ENCODE peak calls at places on chromosomes 7 and 10, in four cellular contexts. F, L, V and D are unnamed samples. For H3K27me3, the result is how much of the 10 kb centered on the place peaks cover.

GRCh38 chr10:48523212-48523819 is 81.6 kb downstream of the ARHGAP22 start:
- DNase-seq in F (no peak), V (peak), L (peak), D (peak)

GRCh38 chr10:99457808-99458207 is 27.4 kb upstream of the GOT1 start:
- DNase-seq in L (no peak), F (no peak), V (peak), D (no peak)

GRCh38 chr10:100100651-100101525 is 19.2 kb upstream of the CPN1 start:
- DNase-seq in V (peak), F (no peak), L (no peak), D (peak)

GRCh38 chr10:13437026-13437555 is 89.0 kb upstream of the SEPHS1 start:
- DNase-seq in L (no peak), F (no peak), V (no peak), D (no peak)

GRCh38 chr7:131431289-131431688 is 103.6 kb downstream of the MKLN1 start:
- DNase-seq in V (peak), L (peak), F (no peak), D (peak)

GRCh38 chr10:129870926-129871660 is 93.0 kb downstream of the EBF3 start:
- DNase-seq in F (no peak), L (no peak), V (no peak), D (peak)

GRCh38 chr7:128017880-128018845 is 13.1 kb downstream of the LRRC4 start:
- DNase-seq in L (no peak), V (peak), F (no peak), D (peak)

GRCh38 chr7:138967159-138967558 is 14.0 kb downstream of the KIAA1549 start:
- DNase-seq in V (no peak), F (no peak), L (no peak), D (no peak)

GRCh38 chr10:31031666-31032514 is at the start of gene ZNF438:
- DNase-seq in L (peak), V (peak), F (peak), D (peak)

GRCh38 chr10:43249962-43250624 is 16.8 kb downstream of the RASGEF1A start:
- DNase-seq in L (peak), F (no peak), V (no peak), D (no peak)

GRCh38 chr10:31207636-31208035 is 111.4 kb upstream of the ZEB1 start:
- DNase-seq in F (no peak), V (peak), L (no peak), D (no peak)

GRCh38 chr10:132904169-132904813 is 38.1 kb downstream of the CFAP46 start:
- DNase-seq in V (peak), F (no peak), L (no peak), D (peak)

GRCh38 chr7:134963031-134963430 is 23.3 kb upstream of the AGBL3 start:
- DNase-seq in L (no peak), V (no peak), F (no peak), D (no peak)

GRCh38 chr10:42593284-42593683 is 45.1 kb downstream of the ZNF33B start:
- DNase-seq in L (no peak), V (no peak), F (no peak), D (no peak)

GRCh38 chr7:83148776-83149175 is 13.9 kb downstream of the PCLO start:
- DNase-seq in L (no peak), V (peak), F (no peak), D (no peak)

GRCh38 chr7:19145429-19146201 is 394 bp upstream of the FERD3L start:
- DNase-seq in V (no peak), F (no peak), L (no peak), D (no peak)

GRCh38 chr7:107768263-107768662 is 24.3 kb downstream of the CBLL1 start:
- DNase-seq in L (no peak), F (no peak), V (peak), D (no peak)

GRCh38 chr10:84478155-84478554 is 149.8 kb downstream of the CCSER2 start:
- DNase-seq in L (no peak), F (no peak), V (peak), D (no peak)

GRCh38 chr7:1700536-1701333 is 30.7 kb downstream of the ELFN1 start:
- DNase-seq in V (no peak), F (no peak), L (no peak), D (no peak)

GRCh38 chr7:127822822-127823508 is 171.0 kb downstream of the SND1 start:
- DNase-seq in L (no peak), V (no peak), F (no peak), D (no peak)

GRCh38 chr7:30029696-30030095 is 1.5 kb downstream of the PLEKHA8 start:
- DNase-seq in F (peak), V (peak), L (no peak), D (no peak)

GRCh38 chr10:125414998-125415397 is 254.6 kb upstream of the CTBP2 start:
- DNase-seq in V (no peak), L (no peak), F (no peak), D (no peak)

GRCh38 chr7:1466524-1467271 is 7.4 kb upstream of the MICALL2 start:
- DNase-seq in L (no peak), F (peak), V (peak), D (peak)

GRCh38 chr10:70031215-70031614 is 21.4 kb upstream of the MACROH2A2 start:
- DNase-seq in V (no peak), L (no peak), F (no peak), D (no peak)
- H3K27me3 ChIP-seq in V (under half), L (under half), F (under half), D (under half)

DNA sequence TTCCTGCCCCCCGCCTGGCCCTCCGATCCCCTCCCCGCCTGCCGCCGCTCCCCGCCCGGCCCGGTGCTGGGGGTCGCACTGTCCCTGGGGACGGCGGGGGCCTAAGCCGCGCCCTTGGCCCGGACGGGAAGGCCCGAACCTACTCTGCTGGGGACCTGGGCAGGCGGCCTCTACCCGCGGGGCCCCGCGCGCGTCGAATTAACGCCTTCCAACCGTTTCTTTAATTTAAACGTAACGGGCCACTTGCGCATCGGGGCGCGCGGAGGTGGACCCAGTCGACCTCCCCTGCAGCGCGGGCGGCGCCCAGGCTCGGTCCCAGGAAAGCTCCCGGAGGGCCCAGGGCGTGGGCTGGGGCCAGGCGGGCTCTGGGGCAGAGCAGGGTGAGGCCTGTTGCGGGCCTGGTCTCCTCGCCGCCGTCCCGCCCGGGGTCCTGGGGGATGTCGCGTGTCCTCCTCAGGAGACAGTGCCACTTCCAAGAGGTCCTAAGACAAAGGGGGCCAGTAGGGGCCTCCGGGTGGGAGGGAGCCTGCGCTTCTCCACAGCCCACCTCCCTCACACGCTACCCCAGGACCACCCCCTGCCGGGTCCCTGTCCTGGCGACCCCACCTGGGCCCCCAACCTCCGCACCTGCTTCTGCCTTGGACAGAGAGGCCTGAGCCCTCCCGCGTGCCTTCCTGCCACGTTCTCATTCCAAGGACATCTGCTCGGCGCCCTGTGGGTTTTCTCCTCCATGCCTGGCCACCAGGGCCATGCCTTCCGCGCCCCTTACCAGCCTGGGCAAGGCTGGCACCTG is 658 bp upstream of the PTPRN2 start:
- DNase-seq in L (no peak), V (no peak), F (no peak), D (no peak)
- H3K4me3 ChIP-seq in L (peak), V (no peak), F (peak), D (no peak)

DNA sequence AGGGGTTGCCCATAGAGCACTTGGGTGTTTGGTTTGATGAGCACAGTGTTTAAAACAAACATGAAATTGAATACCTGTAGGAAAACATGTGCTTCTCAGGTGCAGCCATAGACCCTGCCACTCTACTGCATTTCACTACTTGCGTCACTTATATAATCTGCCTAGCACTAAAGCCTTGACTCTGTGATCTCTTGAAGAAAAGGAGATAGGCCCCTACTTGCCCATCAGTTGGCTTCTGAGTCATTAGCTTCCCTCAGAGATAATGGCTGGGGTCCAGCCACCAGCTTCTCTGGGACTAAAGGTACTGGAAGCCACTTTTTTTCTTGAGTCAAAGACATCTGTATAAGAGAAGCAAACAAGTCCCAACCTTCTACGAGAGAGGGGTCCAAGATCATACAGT is 45.9 kb upstream of the BTRC start:
- DNase-seq in V (no peak), F (no peak), L (no peak), D (no peak)
- H3K27me3 ChIP-seq in V (half or more), F (under half), L (under half), D (under half)

GRCh38 chr7:96713037-96713436 is 3.4 kb upstream of the SEM1 start:
- DNase-seq in F (no peak), V (no peak), L (no peak), D (no peak)

GRCh38 chr7:96709381-96710228 is at the start of gene SEM1:
- DNase-seq in L (peak), F (peak), V (peak), D (peak)

GRCh38 chr7:96710544-96710943 is 898 bp upstream of the SEM1 start:
- DNase-seq in L (no peak), V (no peak), F (no peak), D (no peak)

GRCh38 chr7:96708872-96709271 is 774 bp downstream of the SEM1 start:
- DNase-seq in F (no peak), V (no peak), L (no peak), D (no peak)

GRCh38 chr7:96707901-96708774 is 1.5 kb downstream of the SEM1 start:
- DNase-seq in L (no peak), V (peak), F (no peak), D (no peak)
- H3K4me3 ChIP-seq in L (peak), V (peak), F (peak), D (peak)